ENCODE peak calls at places on chromosome 10, in seven cellular contexts. I is NCI-H774; O is pancreas; T is Daoy; E is NCI-H1417 treated with DMSO at 0.1 percent for 48 hours; J is NCI-H1694 treated with DMSO at 0.1 percent for 48 hours; P is stimulated activated CD4-positive, alpha-beta T cell treated with anti-CD3 and anti-CD28 coated beads, Interleukin-1b, Interleukin-23, amount 100 ng/mL, for 48 hours. R is an unnamed sample.

GRCh38 chr10:18368681-18369080 is 228.5 kb downstream of the CACNB2 start:
- DNase-seq in O (no peak), T (no peak), E (no peak), P (no peak), I (no peak), J (no peak), R (no peak)

GRCh38 chr10:51137741-51138529 is 63.6 kb downstream of the PRKG1 start:
- DNase-seq in P (no peak), T (no peak), I (no peak), O (no peak), E (no peak), J (no peak), R (peak)

GRCh38 chr10:3293536-3294431 is 121.2 kb upstream of the PITRM1 start:
- DNase-seq in E (no peak), T (no peak), P (no peak), I (no peak), O (no peak), J (no peak), R (peak)

GRCh38 chr10:132878730-132879407 is 63.5 kb downstream of the CFAP46 start:
- DNase-seq in J (no peak), E (no peak), P (no peak), O (no peak), I (no peak), T (no peak), R (no peak)

GRCh38 chr10:116120688-116121087 is 152.3 kb downstream of the GFRA1 start:
- DNase-seq in I (no peak), J (no peak), E (no peak), P (peak), O (no peak), T (no peak), R (no peak)

GRCh38 chr10:110510086-110510485 is 12.4 kb downstream of the DUSP5 start:
- DNase-seq in T (no peak), P (no peak), I (no peak), O (no peak), E (no peak), J (no peak), R (no peak)

GRCh38 chr10:14838582-14839304 is 637 bp downstream of the HSPA14 start:
- DNase-seq in E (no peak), J (no peak), T (peak), O (peak), I (peak), P (peak), R (no peak)

GRCh38 chr10:78432582-78432981 is 398.9 kb downstream of the RPS24 start:
- DNase-seq in P (no peak), I (no peak), J (no peak), T (peak), O (no peak), E (no peak), R (no peak)

GRCh38 chr10:43255644-43256431 is 11.0 kb downstream of the RASGEF1A start:
- DNase-seq in P (no peak), I (no peak), O (no peak), E (no peak), J (peak), T (peak), R (no peak)

GRCh38 chr10:114856544-114857287 is 35.1 kb downstream of the FHIP2A start:
- DNase-seq in O (no peak), J (no peak), E (no peak), P (no peak), I (no peak), T (peak), R (peak)

GRCh38 chr10:70331486-70332268 is 47.9 kb upstream of the NPFFR1 start:
- DNase-seq in O (peak), J (peak), T (peak), E (no peak), I (peak), P (no peak), R (peak)

GRCh38 chr10:72953687-72954086 is 919 bp downstream of the PLA2G12B start:
- DNase-seq in O (no peak), J (no peak), T (no peak), E (no peak), I (no peak), P (no peak), R (no peak)

GRCh38 chr10:103757531-103758293 is 97.7 kb downstream of the SH3PXD2A start:
- DNase-seq in J (peak), P (peak), E (no peak), T (peak), O (no peak), I (no peak), R (peak)

GRCh38 chr10:26355241-26355640 is 82.9 kb upstream of the APBB1IP start:
- DNase-seq in J (no peak), T (no peak), O (no peak), E (no peak), P (no peak), I (no peak), R (no peak)

GRCh38 chr10:82874671-82875070 is 999.7 kb downstream of the NRG3 start:
- DNase-seq in P (no peak), J (no peak), T (no peak), E (no peak), O (no peak), I (no peak), R (no peak)

GRCh38 chr10:127922675-127923366 is 15.9 kb downstream of the PTPRE start:
- DNase-seq in P (no peak), E (no peak), T (peak), J (no peak), I (no peak), O (peak), R (peak)

GRCh38 chr10:3068201-3068967 is 1.0 kb downstream of the PFKP start:
- DNase-seq in I (peak), J (peak), O (no peak), P (peak), T (peak), E (no peak), R (no peak)

GRCh38 chr10:43128958-43129706 is 9.1 kb upstream of the CSGALNACT2 start:
- DNase-seq in I (no peak), T (peak), P (peak), J (no peak), E (no peak), O (no peak), R (peak)

GRCh38 chr10:79096514-79096913 is 27.7 kb downstream of the ZMIZ1 start:
- DNase-seq in E (no peak), T (no peak), I (no peak), J (no peak), O (no peak), P (no peak), R (no peak)

GRCh38 chr10:1732501-1733123 is 4.7 kb downstream of the ADARB2 start:
- DNase-seq in I (no peak), T (no peak), E (no peak), P (no peak), O (peak), J (peak), R (no peak)

GRCh38 chr10:97058521-97058920 is 127.2 kb downstream of the SLIT1 start:
- DNase-seq in T (no peak), I (no peak), E (no peak), J (no peak), P (no peak), O (no peak), R (no peak)

GRCh38 chr10:78255796-78256638 is 222.4 kb downstream of the RPS24 start:
- DNase-seq in J (no peak), P (no peak), E (no peak), O (no peak), T (peak), I (no peak), R (peak)

GRCh38 chr10:128950159-128950956 is 516.7 kb upstream of the MGMT start:
- DNase-seq in O (no peak), P (no peak), E (no peak), J (no peak), T (no peak), I (no peak), R (no peak)

GRCh38 chr10:73168486-73168844 is 546 bp downstream of the FAM149B1 start:
- DNase-seq in O (no peak), T (no peak), I (no peak), J (no peak), E (no peak), P (no peak), R (no peak)

GRCh38 chr10:104299031-104299904 is 30.3 kb downstream of the GSTO2 start:
- DNase-seq in E (no peak), P (no peak), T (no peak), I (no peak), J (no peak), O (no peak), R (no peak)

GRCh38 chr10:129741280-129741977 is 222.6 kb downstream of the EBF3 start:
- DNase-seq in I (no peak), J (no peak), P (no peak), T (no peak), O (no peak), E (no peak), R (no peak)

GRCh38 chr10:124292911-124293640 is 125.6 kb downstream of the OAT start:
- DNase-seq in E (no peak), T (peak), I (no peak), O (no peak), J (no peak), P (no peak), R (no peak)

GRCh38 chr10:46215426-46215825 is 71.4 kb upstream of the ANTXRL start:
- DNase-seq in T (no peak), E (no peak), J (no peak), P (no peak), O (no peak), I (no peak), R (no peak)

GRCh38 chr10:34024708-34025425 is 690.4 kb upstream of the NRP1 start:
- DNase-seq in P (peak), J (no peak), O (no peak), T (peak), E (no peak), I (no peak), R (no peak)

GRCh38 chr10:18005781-18006456 is 54.2 kb downstream of the SLC39A12 start:
- DNase-seq in J (no peak), P (no peak), T (peak), O (no peak), I (no peak), E (no peak), R (no peak)

GRCh38 chr10:97319671-97320479 is 804 bp downstream of the FRAT1 start:
- DNase-seq in E (no peak), T (peak), O (peak), I (no peak), J (no peak), P (peak), R (no peak)

GRCh38 chr10:113656896-113657295 is 6.9 kb downstream of the NRAP start:
- DNase-seq in O (no peak), P (no peak), T (no peak), J (no peak), I (no peak), E (no peak), R (no peak)

GRCh38 chr10:1187151-1187854 is 131.1 kb downstream of the WDR37 start:
- DNase-seq in O (no peak), P (no peak), T (no peak), E (no peak), J (no peak), I (no peak), R (no peak)

GRCh38 chr10:42149027-42149700 is 489.2 kb downstream of the ZNF33B start:
- DNase-seq in P (no peak), E (no peak), T (peak), J (no peak), I (no peak), O (no peak), R (peak)

GRCh38 chr10:787933-788651 is 98.6 kb upstream of the DIP2C start:
- DNase-seq in J (no peak), E (no peak), P (no peak), O (no peak), T (peak), I (no peak), R (no peak)

GRCh38 chr10:34295142-34295548 is 520.0 kb downstream of the PARD3 start:
- DNase-seq in O (no peak), J (no peak), P (no peak), I (no peak), E (no peak), T (no peak), R (no peak)

GRCh38 chr10:88256013-88256680 is 327.0 kb downstream of the RNLS start:
- DNase-seq in O (no peak), E (no peak), P (no peak), I (no peak), T (no peak), J (no peak), R (no peak)

GRCh38 chr10:33643042-33643441 is 308.6 kb upstream of the NRP1 start:
- DNase-seq in O (no peak), P (no peak), J (no peak), I (no peak), E (no peak), T (peak), R (no peak)

GRCh38 chr10:52170776-52171175 is 143.3 kb upstream of the DKK1 start:
- DNase-seq in J (no peak), P (no peak), T (no peak), E (no peak), O (no peak), I (no peak), R (no peak)